ENCODE peak calls at places on chromosomes 5 and 9, in ten cellular contexts. One of them, this sample, is unnamed.
A peak's percentile ranks its signal among the peaks of the same experiment; 100 is the strongest.

GRCh38 chr5:65923339-65923738 is 3.0 kb upstream of the ERBIN start:
- DNase-seq in mammary epithelial cell: no peak
- DNase-seq in upper lobe of right lung: no peak
- DNase-seq in suprapubic skin: no peak
- DNase-seq in HCT116: peak; percentile 52
- DNase-seq in stomach: no peak
- DNase-seq in BE2C: no peak
- DNase-seq in heart left ventricle: no peak
- DNase-seq in GM23338: no peak
- DNase-seq in body of pancreas: no peak
- DNase-seq in this sample: no peak

GRCh38 chr5:139251281-139251687 is 42.3 kb upstream of the MATR3 start:
- DNase-seq in mammary epithelial cell: no peak
- DNase-seq in upper lobe of right lung: no peak
- DNase-seq in suprapubic skin: no peak
- DNase-seq in HCT116: no peak
- DNase-seq in stomach: no peak
- DNase-seq in BE2C: no peak
- DNase-seq in heart left ventricle: no peak
- DNase-seq in GM23338: no peak
- DNase-seq in body of pancreas: no peak
- DNase-seq in this sample: no peak

GRCh38 chr9:69198526-69199250 is 24.6 kb downstream of the TJP2 start:
- DNase-seq in mammary epithelial cell: no peak
- DNase-seq in upper lobe of right lung: no peak
- DNase-seq in suprapubic skin: no peak
- DNase-seq in HCT116: no peak
- DNase-seq in stomach: no peak
- DNase-seq in BE2C: no peak
- DNase-seq in heart left ventricle: no peak
- DNase-seq in GM23338: no peak
- DNase-seq in body of pancreas: no peak
- DNase-seq in this sample: no peak

GRCh38 chr9:110142868-110143866 is 64.8 kb downstream of the C9orf152 start:
- DNase-seq in mammary epithelial cell: no peak
- DNase-seq in upper lobe of right lung: no peak
- DNase-seq in suprapubic skin: no peak
- DNase-seq in HCT116: no peak
- DNase-seq in stomach: no peak
- DNase-seq in BE2C: peak; percentile 49
- DNase-seq in heart left ventricle: no peak
- DNase-seq in GM23338: peak; percentile 59
- DNase-seq in body of pancreas: no peak
- DNase-seq in this sample: no peak

GRCh38 chr5:137604348-137605095 is 105.4 kb upstream of the SPOCK1 start:
- DNase-seq in mammary epithelial cell: no peak
- DNase-seq in upper lobe of right lung: no peak
- DNase-seq in suprapubic skin: no peak
- DNase-seq in HCT116: no peak
- DNase-seq in stomach: no peak
- DNase-seq in BE2C: no peak
- DNase-seq in heart left ventricle: no peak
- DNase-seq in GM23338: peak; percentile 60
- DNase-seq in body of pancreas: no peak
- DNase-seq in this sample: no peak

GRCh38 chr9:4811824-4812223 is 19.1 kb downstream of the RCL1 start:
- DNase-seq in mammary epithelial cell: no peak
- DNase-seq in upper lobe of right lung: no peak
- DNase-seq in suprapubic skin: no peak
- DNase-seq in HCT116: no peak
- DNase-seq in stomach: no peak
- DNase-seq in BE2C: no peak
- DNase-seq in heart left ventricle: no peak
- DNase-seq in GM23338: no peak
- DNase-seq in body of pancreas: no peak
- DNase-seq in this sample: no peak

GRCh38 chr5:80033513-80033912 is 1.6 kb upstream of the THBS4 start:
- DNase-seq in mammary epithelial cell: peak; percentile 7
- DNase-seq in upper lobe of right lung: no peak
- DNase-seq in suprapubic skin: no peak
- DNase-seq in HCT116: no peak
- DNase-seq in stomach: no peak
- DNase-seq in BE2C: no peak
- DNase-seq in heart left ventricle: no peak
- DNase-seq in GM23338: no peak
- DNase-seq in body of pancreas: no peak
- DNase-seq in this sample: no peak

GRCh38 chr9:121321039-121321503 is 49.0 kb downstream of the STOM start:
- DNase-seq in mammary epithelial cell: no peak
- DNase-seq in upper lobe of right lung: no peak
- DNase-seq in suprapubic skin: no peak
- DNase-seq in HCT116: no peak
- DNase-seq in stomach: no peak
- DNase-seq in BE2C: no peak
- DNase-seq in heart left ventricle: no peak
- DNase-seq in GM23338: no peak
- DNase-seq in body of pancreas: no peak
- DNase-seq in this sample: no peak

GRCh38 chr5:31133488-31133887 is 60.0 kb upstream of the CDH6 start:
- DNase-seq in mammary epithelial cell: no peak
- DNase-seq in upper lobe of right lung: no peak
- DNase-seq in suprapubic skin: no peak
- DNase-seq in HCT116: no peak
- DNase-seq in stomach: no peak
- DNase-seq in BE2C: no peak
- DNase-seq in heart left ventricle: no peak
- DNase-seq in GM23338: no peak
- DNase-seq in body of pancreas: no peak
- DNase-seq in this sample: peak; percentile 2

GRCh38 chr9:109129470-109130197 is 9.9 kb upstream of the TMEM245 start:
- DNase-seq in mammary epithelial cell: no peak
- DNase-seq in upper lobe of right lung: no peak
- DNase-seq in suprapubic skin: no peak
- DNase-seq in HCT116: no peak
- DNase-seq in stomach: no peak
- DNase-seq in BE2C: no peak
- DNase-seq in heart left ventricle: no peak
- DNase-seq in GM23338: no peak
- DNase-seq in body of pancreas: no peak
- DNase-seq in this sample: no peak

GRCh38 chr5:125210241-125210947 is 464.0 kb upstream of the ZNF608 start:
- DNase-seq in mammary epithelial cell: peak; percentile 97
- DNase-seq in upper lobe of right lung: no peak
- DNase-seq in suprapubic skin: no peak
- DNase-seq in HCT116: no peak
- DNase-seq in stomach: no peak
- DNase-seq in BE2C: no peak
- DNase-seq in heart left ventricle: no peak
- DNase-seq in GM23338: no peak
- DNase-seq in body of pancreas: no peak
- DNase-seq in this sample: no peak

DNA sequence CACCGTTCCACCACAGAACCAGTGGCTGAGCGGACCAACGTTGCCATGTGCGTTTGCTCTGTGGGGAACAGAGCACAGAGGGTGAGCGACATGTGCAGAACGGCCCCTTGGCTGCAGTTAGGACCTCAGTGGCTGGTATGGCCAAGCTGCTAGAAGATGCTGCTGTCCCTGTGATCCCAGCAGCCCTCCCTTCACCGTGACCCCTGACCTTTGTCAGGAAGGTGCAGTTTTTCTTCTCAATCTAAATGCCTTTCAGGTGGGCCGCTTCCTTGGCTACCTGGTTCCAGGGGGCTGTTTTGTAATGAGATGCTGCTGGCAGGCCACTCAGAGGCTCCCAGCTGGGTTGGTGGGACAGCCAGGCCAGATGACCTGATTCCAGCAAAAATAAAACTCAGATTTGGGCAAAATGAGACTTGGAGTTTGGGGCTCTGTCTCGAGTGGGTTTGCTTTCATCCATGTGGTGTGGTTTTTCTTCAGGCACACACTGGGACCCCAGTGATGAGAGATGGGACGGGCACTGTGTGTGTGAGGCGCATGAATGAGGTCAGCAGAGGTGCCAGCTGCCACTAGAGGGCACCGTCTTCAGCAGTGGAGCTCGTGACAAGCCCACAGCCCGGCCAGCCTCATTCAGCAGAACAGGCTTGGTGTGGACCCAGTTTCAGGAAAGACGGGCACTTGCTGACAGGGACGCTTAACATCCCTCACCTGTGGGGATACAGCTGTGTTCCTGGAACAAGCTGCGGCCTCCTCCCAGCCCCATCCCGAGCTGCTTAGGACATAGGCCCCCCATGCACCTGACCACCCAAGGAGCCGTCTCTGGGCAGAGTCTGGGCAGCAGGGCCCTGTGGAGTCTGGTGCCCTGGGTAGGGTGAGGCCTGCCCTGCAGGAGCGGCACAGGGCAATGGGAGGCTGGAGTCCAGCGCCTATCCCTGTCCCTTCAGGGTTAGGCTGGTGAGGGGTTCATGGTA is 4.1 kb downstream of the MRPS2 start:
- DNase-seq in mammary epithelial cell: peak; percentile 18
- DNase-seq in upper lobe of right lung: peak; percentile 76
- DNase-seq in suprapubic skin: no peak
- DNase-seq in HCT116: peak; percentile 31
- DNase-seq in stomach: peak; percentile 63
- DNase-seq in BE2C: peak; percentile 84
- DNase-seq in heart left ventricle: peak; percentile 61
- DNase-seq in GM23338: peak; percentile 82
- DNase-seq in body of pancreas: peak; percentile 69
- DNase-seq in this sample: no peak
- H3K4me1 ChIP-seq in mammary epithelial cell: peaks cover 18% of the 10 kb centered on the region
- H3K4me1 ChIP-seq in upper lobe of right lung: peaks cover 14% of the 10 kb centered on the region
- H3K4me1 ChIP-seq in suprapubic skin: peaks cover 28% of the 10 kb centered on the region
- H3K4me1 ChIP-seq in HCT116: peaks cover 4% of the 10 kb centered on the region
- H3K4me1 ChIP-seq in stomach: peaks cover 42% of the 10 kb centered on the region
- H3K4me1 ChIP-seq in BE2C: no peaks in the 10 kb centered on the region
- H3K4me1 ChIP-seq in heart left ventricle: peaks cover 9% of the 10 kb centered on the region
- H3K4me1 ChIP-seq in GM23338: no peaks in the 10 kb centered on the region
- H3K4me1 ChIP-seq in body of pancreas: peaks cover 21% of the 10 kb centered on the region
- H3K4me1 ChIP-seq in this sample: peaks cover 16% of the 10 kb centered on the region

GRCh38 chr5:93294184-93294583 is 286.8 kb downstream of the NR2F1-AS1 start:
- DNase-seq in mammary epithelial cell: peak; percentile 93
- DNase-seq in upper lobe of right lung: no peak
- DNase-seq in suprapubic skin: no peak
- DNase-seq in HCT116: no peak
- DNase-seq in stomach: no peak
- DNase-seq in BE2C: no peak
- DNase-seq in heart left ventricle: no peak
- DNase-seq in GM23338: no peak
- DNase-seq in body of pancreas: no peak
- DNase-seq in this sample: no peak
- H3K4me3 ChIP-seq in mammary epithelial cell: no peak overlapping the region
- H3K4me3 ChIP-seq in upper lobe of right lung: no peak overlapping the region
- H3K4me3 ChIP-seq in suprapubic skin: no peak overlapping the region
- H3K4me3 ChIP-seq in HCT116: no peak overlapping the region
- H3K4me3 ChIP-seq in stomach: no peak overlapping the region
- H3K4me3 ChIP-seq in BE2C: no peak overlapping the region
- H3K4me3 ChIP-seq in heart left ventricle: no peak overlapping the region
- H3K4me3 ChIP-seq in GM23338: no peak overlapping the region
- H3K4me3 ChIP-seq in body of pancreas: no peak overlapping the region
- H3K4me3 ChIP-seq in this sample: no peak overlapping the region

DNA sequence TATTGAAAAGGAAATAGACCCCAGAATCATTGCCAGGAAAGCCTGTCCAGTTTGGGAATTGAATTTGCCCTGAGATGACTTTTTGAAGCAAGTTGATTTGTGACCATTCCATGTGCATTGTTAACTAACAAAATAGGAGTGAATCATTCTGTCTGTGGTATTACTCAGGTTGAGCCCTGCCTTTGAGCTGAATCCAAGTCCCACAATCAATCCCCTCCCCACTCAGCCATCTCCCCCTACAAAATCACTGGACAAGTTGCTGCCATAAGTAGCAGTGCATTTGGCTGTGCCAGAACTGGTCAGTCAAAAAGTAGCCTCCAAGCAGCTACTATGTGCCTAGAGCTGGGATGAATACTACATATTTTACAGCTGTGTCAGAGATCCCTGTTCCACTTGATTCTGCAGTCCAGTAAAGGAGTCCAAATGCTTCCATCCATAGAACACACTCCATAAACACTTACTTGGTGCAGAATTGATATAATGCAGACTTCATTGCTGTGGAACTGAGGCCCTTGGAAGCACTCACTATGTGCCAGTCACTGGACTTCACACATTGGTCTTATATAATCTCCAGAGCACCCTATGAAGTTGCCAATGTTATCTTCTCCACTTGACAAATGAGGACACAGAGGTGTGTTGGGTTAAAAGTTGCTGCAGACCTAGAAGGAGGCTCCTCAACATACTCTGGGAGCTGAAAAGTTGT is 96.1 kb downstream of the ZNF462 start:
- DNase-seq in mammary epithelial cell: peak; percentile 48
- DNase-seq in upper lobe of right lung: no peak
- DNase-seq in suprapubic skin: no peak
- DNase-seq in HCT116: no peak
- DNase-seq in stomach: no peak
- DNase-seq in BE2C: no peak
- DNase-seq in heart left ventricle: no peak
- DNase-seq in GM23338: no peak
- DNase-seq in body of pancreas: no peak
- DNase-seq in this sample: no peak
- H3K4me1 ChIP-seq in mammary epithelial cell: peaks cover 31% of the 10 kb centered on the region
- H3K4me1 ChIP-seq in upper lobe of right lung: no peaks in the 10 kb centered on the region
- H3K4me1 ChIP-seq in suprapubic skin: no peaks in the 10 kb centered on the region
- H3K4me1 ChIP-seq in HCT116: no peaks in the 10 kb centered on the region
- H3K4me1 ChIP-seq in stomach: no peaks in the 10 kb centered on the region
- H3K4me1 ChIP-seq in BE2C: no peaks in the 10 kb centered on the region
- H3K4me1 ChIP-seq in heart left ventricle: peaks cover 6% of the 10 kb centered on the region
- H3K4me1 ChIP-seq in GM23338: peaks cover 33% of the 10 kb centered on the region
- H3K4me1 ChIP-seq in body of pancreas: no peaks in the 10 kb centered on the region
- H3K4me1 ChIP-seq in this sample: peaks cover 28% of the 10 kb centered on the region

GRCh38 chr5:178206166-178207101 is 2.1 kb downstream of the HNRNPAB start:
- DNase-seq in mammary epithelial cell: no peak
- DNase-seq in upper lobe of right lung: no peak
- DNase-seq in suprapubic skin: no peak
- DNase-seq in HCT116: no peak
- DNase-seq in stomach: no peak
- DNase-seq in BE2C: no peak
- DNase-seq in heart left ventricle: no peak
- DNase-seq in GM23338: no peak
- DNase-seq in body of pancreas: peak; percentile 4
- DNase-seq in this sample: no peak

GRCh38 chr5:178207183-178207916 is 3.0 kb downstream of the HNRNPAB start:
- DNase-seq in mammary epithelial cell: peak; percentile 75
- DNase-seq in upper lobe of right lung: no peak
- DNase-seq in suprapubic skin: peak; percentile 73
- DNase-seq in HCT116: no peak
- DNase-seq in stomach: peak; percentile 81
- DNase-seq in BE2C: no peak
- DNase-seq in heart left ventricle: no peak
- DNase-seq in GM23338: no peak
- DNase-seq in body of pancreas: peak; percentile 77
- DNase-seq in this sample: no peak

GRCh38 chr5:178209334-178210072 is 5.2 kb downstream of the HNRNPAB start:
- DNase-seq in mammary epithelial cell: no peak
- DNase-seq in upper lobe of right lung: no peak
- DNase-seq in suprapubic skin: no peak
- DNase-seq in HCT116: no peak
- DNase-seq in stomach: no peak
- DNase-seq in BE2C: no peak
- DNase-seq in heart left ventricle: no peak
- DNase-seq in GM23338: no peak
- DNase-seq in body of pancreas: peak; percentile 6
- DNase-seq in this sample: no peak

GRCh38 chr5:178208540-178209227 is 4.4 kb downstream of the HNRNPAB start:
- DNase-seq in mammary epithelial cell: no peak
- DNase-seq in upper lobe of right lung: peak; percentile 3
- DNase-seq in suprapubic skin: no peak
- DNase-seq in HCT116: no peak
- DNase-seq in stomach: no peak
- DNase-seq in BE2C: no peak
- DNase-seq in heart left ventricle: no peak
- DNase-seq in GM23338: peak; percentile 52
- DNase-seq in body of pancreas: peak; percentile 11
- DNase-seq in this sample: no peak

GRCh38 chr5:178207917-178208280 is 3.6 kb downstream of the HNRNPAB start:
- DNase-seq in mammary epithelial cell: no peak
- DNase-seq in upper lobe of right lung: no peak
- DNase-seq in suprapubic skin: peak; percentile 43
- DNase-seq in HCT116: no peak
- DNase-seq in stomach: peak; percentile 59
- DNase-seq in BE2C: no peak
- DNase-seq in heart left ventricle: no peak
- DNase-seq in GM23338: no peak
- DNase-seq in body of pancreas: no peak
- DNase-seq in this sample: no peak
- H3K4me3 ChIP-seq in mammary epithelial cell: no peak overlapping the region
- H3K4me3 ChIP-seq in upper lobe of right lung: no peak overlapping the region
- H3K4me3 ChIP-seq in suprapubic skin: no peak overlapping the region
- H3K4me3 ChIP-seq in HCT116: no peak overlapping the region
- H3K4me3 ChIP-seq in stomach: no peak overlapping the region
- H3K4me3 ChIP-seq in BE2C: no peak overlapping the region
- H3K4me3 ChIP-seq in heart left ventricle: no peak overlapping the region
- H3K4me3 ChIP-seq in GM23338: no peak overlapping the region
- H3K4me3 ChIP-seq in body of pancreas: no peak overlapping the region
- H3K4me3 ChIP-seq in this sample: no peak overlapping the region

This sample was measured in esophagus muscularis mucosa.